ENCODE peak calls at places on chromosome 17, in nine cellular contexts. Q is GF-D8; C is naive thymus-derived CD8-positive, alpha-beta T cell; Z is NCI-H524; G is stimulated activated CD4-positive, alpha-beta T cell treated with anti-CD3 and anti-CD28 coated beads, TNF-alpha, amount 100 ng/mL, for 24 hours; N is stimulated activated naive CD8-positive, alpha-beta T cell treated with anti-CD3 and anti-CD28 coated beads, Interleukin-15, Interleukin-2, amounts not matched to agents 100 U/mL and 50 U/mL, for 24 hours; A is ELF-1; V is heart left ventricle; J is cardiac muscle cell. W is an unnamed sample.

GRCh38 chr17:77307479-77308198 is 166.9 kb downstream of the SEC14L1 start:
- DNase-seq in Q (no peak), C (no peak), Z (no peak), G (no peak), N (no peak), A (no peak), V (no peak), J (no peak), W (no peak)

GRCh38 chr17:27649929-27650328 is 18.9 kb downstream of the LGALS9 start:
- DNase-seq in Q (no peak), C (no peak), Z (no peak), G (no peak), N (no peak), A (no peak), V (peak; percentile 28), J (no peak), W (peak; percentile 38)

GRCh38 chr17:28574536-28574935 is 2.2 kb downstream of the ALDOC start:
- DNase-seq in Q (no peak), C (no peak), Z (no peak), G (no peak), N (no peak), A (no peak), V (no peak), J (no peak), W (no peak)

GRCh38 chr17:67718325-67718941 is 697 bp downstream of the NOL11 start:
- DNase-seq in Q (peak; percentile 21), C (no peak), Z (peak; percentile 35), G (peak; percentile 12), N (peak; percentile 34), A (peak; percentile 79), V (no peak), J (no peak), W (no peak)

GRCh38 chr17:40284085-40284713 is 3.5 kb upstream of the CDC6 start:
- DNase-seq in Q (no peak), C (no peak), Z (no peak), G (no peak), N (no peak), A (no peak), V (no peak), J (no peak), W (no peak)

GRCh38 chr17:77893144-77894044 is 65.1 kb upstream of the TNRC6C start:
- DNase-seq in Q (no peak), C (peak; percentile 55), Z (no peak), G (no peak), N (no peak), A (no peak), V (no peak), J (no peak), W (no peak)

GRCh38 chr17:75875182-75875939 is 3.0 kb downstream of the TRIM47 start:
- DNase-seq in Q (no peak), C (no peak), Z (no peak), G (no peak), N (peak; percentile 29), A (no peak), V (no peak), J (no peak), W (no peak)

GRCh38 chr17:74408262-74408661 is 23.6 kb upstream of the GPRC5C start:
- DNase-seq in Q (no peak), C (no peak), Z (no peak), G (no peak), N (no peak), A (peak; percentile 63), V (no peak), J (no peak), W (no peak)

GRCh38 chr17:55356440-55357328 is 65.0 kb downstream of the MMD start:
- DNase-seq in Q (peak; percentile 12), C (peak; percentile 60), Z (peak; percentile 88), G (peak; percentile 48), N (peak; percentile 74), A (peak; percentile 59), V (peak; percentile 39), J (peak; percentile 58), W (peak; percentile 66)

GRCh38 chr17:38705523-38705802 is 390 bp downstream of the MLLT6 start:
- DNase-seq in Q (no peak), C (no peak), Z (no peak), G (no peak), N (no peak), A (no peak), V (no peak), J (no peak), W (no peak)

GRCh38 chr17:61837175-61838051 is 25.9 kb downstream of the BRIP1 start:
- DNase-seq in Q (peak; percentile 31), C (peak; percentile 36), Z (peak; percentile 58), G (peak; percentile 13), N (peak; percentile 47), A (peak; percentile 23), V (peak; percentile 15), J (peak; percentile 86), W (peak; percentile 51)

GRCh38 chr17:79038545-79039135 is 14.7 kb downstream of the C1QTNF1 start:
- DNase-seq in Q (no peak), C (no peak), Z (no peak), G (no peak), N (no peak), A (no peak), V (no peak), J (no peak), W (no peak)

W was measured in cerebellar cortex.